ENCODE peak calls at places on chromosomes 7 and 10, in ten cellular contexts. J is ovary, K is transverse colon, X is IMR-90, W is Caco-2, G is Peyer's patch, B is foreskin fibroblast, S is prostate gland, D is upper lobe of right lung, I is BJ. T is an unnamed sample.

GRCh38 chr7:91373401-91373800 is 109.2 kb downstream of the FZD1 start:
- DNase-seq in B (no peak), J (no peak), S (no peak), D (no peak), I (no peak), W (no peak), K (no peak), G (no peak), X (no peak), T (no peak)

GRCh38 chr10:121831777-121832176 is 96.1 kb downstream of the ATE1 start:
- DNase-seq in K (no peak), B (no peak), G (no peak), W (peak), D (no peak), I (no peak), S (no peak), X (peak), J (no peak), T (no peak)

GRCh38 chr7:1176891-1177373 is 16.9 kb upstream of the ZFAND2A start:
- DNase-seq in D (peak), W (peak), I (no peak), S (no peak), X (peak), K (peak), J (peak), G (peak), B (no peak), T (no peak)

GRCh38 chr10:103193820-103194529 is 903 bp upstream of the NT5C2 start:
- DNase-seq in K (no peak), I (no peak), B (no peak), W (no peak), X (peak), D (no peak), S (peak), J (no peak), G (no peak), T (no peak)

GRCh38 chr10:48935141-48935540 is 4.5 kb downstream of the LRRC18 start:
- DNase-seq in D (no peak), B (no peak), I (no peak), W (no peak), S (no peak), J (no peak), K (no peak), X (no peak), G (no peak), T (no peak)

GRCh38 chr10:55750458-55750857 is 610.6 kb downstream of the ZWINT start:
- DNase-seq in X (no peak), D (no peak), W (no peak), B (no peak), S (no peak), J (no peak), G (no peak), K (no peak), I (no peak), T (no peak)

GRCh38 chr10:60615551-60615950 is 162.7 kb upstream of the CDK1 start:
- DNase-seq in S (no peak), B (no peak), J (no peak), W (no peak), G (no peak), X (no peak), I (no peak), K (no peak), D (no peak), T (no peak)

GRCh38 chr7:51261117-51261835 is 55.3 kb downstream of the COBL start:
- DNase-seq in K (no peak), J (no peak), S (peak), W (no peak), D (no peak), B (no peak), G (no peak), X (no peak), I (no peak), T (no peak)

GRCh38 chr7:36985866-36986402 is 261.6 kb upstream of the AOAH start:
- DNase-seq in W (no peak), X (no peak), K (no peak), D (no peak), S (no peak), I (no peak), G (no peak), B (no peak), J (no peak), T (no peak)

GRCh38 chr7:6442114-6442513 is 5.6 kb downstream of the DAGLB start:
- DNase-seq in B (no peak), D (no peak), K (no peak), W (no peak), S (no peak), X (peak), G (no peak), J (no peak), I (no peak), T (no peak)

GRCh38 chr10:63712717-63713115 is 191.5 kb downstream of the REEP3 start:
- DNase-seq in K (no peak), G (no peak), X (no peak), J (no peak), B (no peak), W (no peak), I (no peak), S (no peak), D (no peak), T (no peak)

GRCh38 chr7:152158801-152159587 is 133.5 kb downstream of the GALNT11 start:
- DNase-seq in J (no peak), K (peak), D (no peak), S (no peak), I (no peak), X (no peak), B (no peak), W (no peak), G (peak), T (no peak)

GRCh38 chr7:25272265-25272664 is 44.0 kb upstream of the NPVF start:
- DNase-seq in K (no peak), D (no peak), X (no peak), J (no peak), G (no peak), B (no peak), S (no peak), I (no peak), W (no peak), T (no peak)

GRCh38 chr10:79268717-79269116 is 78.6 kb upstream of the PPIF start:
- DNase-seq in G (no peak), W (no peak), D (no peak), S (no peak), B (no peak), X (no peak), I (no peak), K (no peak), J (no peak), T (no peak)

DNA sequence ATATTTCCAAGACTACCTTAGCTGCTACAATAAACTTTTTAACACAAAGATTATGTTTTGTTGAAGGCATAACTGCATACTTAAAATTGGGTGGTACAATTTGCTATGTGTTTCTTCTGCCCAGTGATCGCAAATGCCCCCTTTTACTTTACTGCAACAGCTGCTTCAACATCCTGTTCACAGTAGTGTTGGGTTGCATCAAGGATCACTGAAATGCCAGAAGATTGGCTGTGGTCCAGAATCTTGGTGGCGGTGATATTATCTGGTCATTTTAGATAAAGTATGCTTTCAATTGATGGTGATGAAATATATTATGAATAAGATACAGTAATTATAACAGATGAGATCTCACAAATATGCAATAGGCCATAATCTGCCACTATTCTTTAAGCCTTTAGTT is 30.0 kb upstream of the ING3 start:
- DNase-seq in S (no peak), I (no peak), J (no peak), G (no peak), D (no peak), X (no peak), B (no peak), W (no peak), K (no peak), T (no peak)
- TF ChIP-seq CTCF in S (no peak), I (no peak), J (no peak), G (no peak), D (no peak), X (no peak), B (no peak), W (no peak), K (no peak), T (no peak)

GRCh38 chr10:36803229-36803628 is 322.2 kb upstream of the ANKRD30A start:
- DNase-seq in K (no peak), S (no peak), X (no peak), D (no peak), B (no peak), I (no peak), J (no peak), G (no peak), W (no peak), T (no peak)

GRCh38 chr10:36802523-36803153 is 322.8 kb upstream of the ANKRD30A start:
- DNase-seq in W (no peak), I (no peak), G (no peak), B (no peak), D (no peak), S (no peak), K (no peak), J (no peak), X (peak), T (no peak)

GRCh38 chr10:36801660-36802059 is 323.7 kb upstream of the ANKRD30A start:
- DNase-seq in W (no peak), D (no peak), X (no peak), K (no peak), S (no peak), G (no peak), J (no peak), I (no peak), B (no peak), T (no peak)
- H3K4me3 ChIP-seq in W (no peak), D (no peak), X (no peak), K (no peak), S (no peak), G (no peak), J (no peak), I (no peak), B (no peak), T (no peak)

DNA sequence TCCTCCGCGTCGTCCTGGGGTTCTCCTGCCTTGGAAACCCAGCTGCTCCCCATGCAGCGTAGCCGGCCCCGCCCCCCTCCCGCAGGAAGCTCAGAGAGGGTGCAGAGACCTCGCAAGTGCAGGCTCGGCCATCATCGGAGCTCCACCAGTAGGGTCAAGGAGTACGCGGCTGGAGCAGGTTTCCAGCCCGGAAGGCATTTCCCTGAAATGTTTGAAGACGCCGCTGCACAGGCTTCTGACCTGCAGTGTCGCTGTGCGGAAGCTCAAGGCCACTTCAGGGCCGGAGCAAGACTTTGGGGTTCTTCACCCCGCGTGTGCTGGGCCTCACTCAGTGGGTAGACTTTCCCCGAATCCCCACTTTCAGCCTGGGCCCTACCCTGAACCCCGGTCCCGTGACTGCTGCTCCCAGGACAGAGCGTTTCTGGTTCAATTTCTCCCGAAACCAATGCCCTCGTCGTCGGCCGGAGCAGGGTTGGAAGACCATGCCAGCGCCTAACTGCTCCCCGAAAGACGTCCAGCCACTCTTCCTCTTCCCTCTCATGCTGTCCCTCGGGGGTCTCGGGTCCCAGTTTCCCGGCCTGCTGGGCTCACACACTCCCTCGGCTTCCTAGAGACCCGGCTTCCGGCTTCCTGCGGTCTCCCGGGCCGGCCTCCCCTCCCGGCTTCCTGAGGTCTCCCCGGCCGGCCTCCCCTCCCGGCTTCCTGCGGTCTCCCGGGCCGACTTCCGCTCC is 52.1 kb downstream of the INSIG1 start:
- DNase-seq in J (no peak), G (no peak), K (no peak), I (no peak), X (no peak), W (no peak), S (no peak), B (no peak), D (peak), T (no peak)
- TF ChIP-seq CTCF in J (no peak), G (no peak), K (no peak), I (no peak), X (no peak), W (no peak), S (no peak), B (no peak), D (no peak), T (no peak)

GRCh38 chr7:130566898-130567280 is 75.0 kb downstream of the MEST start:
- DNase-seq in D (no peak), S (no peak), I (no peak), W (no peak), G (no peak), K (no peak), B (no peak), J (no peak), X (no peak), T (no peak)
- H3K4me3 ChIP-seq in D (no peak), S (no peak), I (no peak), W (no peak), G (no peak), K (no peak), B (no peak), J (no peak), X (no peak), T (no peak)

GRCh38 chr7:30683306-30683705 is 1.1 kb upstream of the CRHR2 start:
- DNase-seq in S (no peak), W (no peak), X (no peak), D (no peak), K (no peak), J (no peak), I (no peak), G (no peak), B (no peak), T (no peak)

GRCh38 chr7:30681262-30682130 is 760 bp downstream of the CRHR2 start:
- DNase-seq in K (no peak), W (no peak), X (no peak), D (peak), S (no peak), B (no peak), J (peak), I (no peak), G (no peak), T (no peak)

GRCh38 chr7:30683839-30684238 is 1.6 kb upstream of the CRHR2 start:
- DNase-seq in G (no peak), W (no peak), X (no peak), B (no peak), I (no peak), D (no peak), J (no peak), S (no peak), K (no peak), T (no peak)

GRCh38 chr7:30684351-30684750 is 2.1 kb upstream of the CRHR2 start:
- DNase-seq in W (peak), J (no peak), X (no peak), K (no peak), I (no peak), S (no peak), D (no peak), G (no peak), B (no peak), T (no peak)

DNA sequence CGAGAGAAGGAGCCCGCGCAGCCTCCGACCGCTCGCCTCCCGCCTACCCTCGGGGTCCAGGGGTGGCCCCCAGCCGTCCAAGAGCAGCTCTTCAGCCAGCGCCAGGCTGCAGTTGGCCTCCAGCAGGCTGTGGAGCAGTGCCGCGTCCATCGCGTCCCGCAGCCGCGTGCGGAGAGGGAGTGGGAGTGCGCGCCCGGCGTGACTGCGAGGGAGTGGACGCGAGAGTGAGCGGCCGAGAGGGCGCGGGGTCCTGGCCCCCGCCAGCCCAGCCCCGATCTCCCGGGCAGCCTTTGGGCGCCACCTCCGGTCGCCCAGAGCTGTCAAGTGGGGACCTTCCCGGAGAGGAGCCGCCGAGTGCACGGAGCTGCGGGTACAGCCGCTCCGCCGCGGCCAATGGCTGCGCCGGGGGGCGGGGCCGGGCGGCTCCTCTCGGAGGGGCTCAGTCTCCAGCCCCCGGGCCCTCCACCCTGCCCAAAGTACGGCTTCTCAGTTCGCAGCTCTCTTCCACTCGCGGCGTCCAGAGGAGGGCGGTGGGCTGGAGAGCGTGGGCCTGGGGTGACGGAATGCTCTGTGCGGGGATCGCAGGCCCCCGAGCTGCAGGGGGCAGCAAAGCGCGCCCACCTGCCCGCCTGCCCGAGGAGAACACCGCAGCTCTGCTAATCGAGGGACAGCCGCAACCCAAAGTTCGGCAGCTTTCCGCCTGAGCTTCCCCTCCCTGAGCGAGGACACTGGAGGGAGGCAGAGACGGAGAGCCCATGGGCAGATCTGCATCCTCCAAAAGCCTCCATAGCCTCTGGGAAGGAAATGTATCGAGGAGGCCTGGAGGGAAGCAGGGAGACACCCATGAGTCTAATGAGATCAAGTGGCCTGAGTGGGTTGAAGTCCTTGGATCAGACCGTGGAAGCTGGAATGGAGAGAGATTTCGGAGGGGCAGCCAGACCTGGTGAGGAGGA is at the start of gene CRHR2:
- DNase-seq in K (no peak), J (peak), W (no peak), G (no peak), S (no peak), X (no peak), I (no peak), B (no peak), D (peak), T (no peak)
- TF ChIP-seq CTCF in K (no peak), J (peak), W (no peak), G (no peak), S (no peak), X (no peak), I (peak), B (peak), D (peak), T (no peak)

T was measured in epithelial cell of proximal tubule.